ENCODE peak calls at places on chromosomes 6 and 20, in four cellular contexts. One of them, this sample, is unnamed.
A peak's percentile ranks its signal among the peaks of the same experiment; 100 is the strongest.

GRCh38 chr6:87700729-87701675 is 1.0 kb downstream of the AKIRIN2 start:
- DNase-seq in IMR-90: peak; percentile 62
- DNase-seq in sigmoid colon: no peak
- DNase-seq in DMS153: peak; percentile 60
- DNase-seq in this sample: peak; percentile 59

GRCh38 chr20:1266167-1266973 is at the start of gene SNPH:
- DNase-seq in IMR-90: peak; percentile 76
- DNase-seq in sigmoid colon: peak; percentile 91
- DNase-seq in DMS153: peak; percentile 13
- DNase-seq in this sample: peak; percentile 22

GRCh38 chr20:43843096-43843964 is 71.3 kb upstream of the TOX2 start:
- DNase-seq in IMR-90: peak; percentile 97
- DNase-seq in sigmoid colon: peak; percentile 13
- DNase-seq in DMS153: no peak
- DNase-seq in this sample: no peak

GRCh38 chr6:106069478-106069877 is 16.7 kb upstream of the PRDM1 start:
- DNase-seq in IMR-90: peak; percentile 92
- DNase-seq in sigmoid colon: no peak
- DNase-seq in DMS153: peak; percentile 88
- DNase-seq in this sample: peak; percentile 98

GRCh38 chr6:14452567-14453527 is 335.3 kb downstream of the CD83 start:
- DNase-seq in IMR-90: no peak
- DNase-seq in sigmoid colon: no peak
- DNase-seq in DMS153: no peak
- DNase-seq in this sample: no peak

GRCh38 chr20:11178946-11179654 is 505.3 kb upstream of the JAG1 start:
- DNase-seq in IMR-90: peak; percentile 88
- DNase-seq in sigmoid colon: no peak
- DNase-seq in DMS153: no peak
- DNase-seq in this sample: no peak

GRCh38 chr20:59634435-59635005 is 30.2 kb downstream of the PHACTR3 start:
- DNase-seq in IMR-90: no peak
- DNase-seq in sigmoid colon: peak; percentile 22
- DNase-seq in DMS153: no peak
- DNase-seq in this sample: no peak

GRCh38 chr20:62752671-62753501 is 43.4 kb upstream of the MRGBP start:
- DNase-seq in IMR-90: peak; percentile 50
- DNase-seq in sigmoid colon: no peak
- DNase-seq in DMS153: no peak
- DNase-seq in this sample: no peak

GRCh38 chr6:41470341-41471063 is 75.7 kb upstream of the FOXP4 start:
- DNase-seq in IMR-90: no peak
- DNase-seq in sigmoid colon: peak; percentile 80
- DNase-seq in DMS153: peak; percentile 25
- DNase-seq in this sample: no peak

GRCh38 chr6:88137915-88138314 is 28.2 kb downstream of the CNR1 start:
- DNase-seq in IMR-90: no peak
- DNase-seq in sigmoid colon: no peak
- DNase-seq in DMS153: no peak
- DNase-seq in this sample: no peak

GRCh38 chr6:42315991-42316378 is 98.3 kb upstream of the MRPS10 start:
- DNase-seq in IMR-90: peak; percentile 99
- DNase-seq in sigmoid colon: no peak
- DNase-seq in DMS153: no peak
- DNase-seq in this sample: no peak

GRCh38 chr6:5968817-5969726 is 37.7 kb downstream of the NRN1 start:
- DNase-seq in IMR-90: no peak
- DNase-seq in sigmoid colon: no peak
- DNase-seq in DMS153: peak; percentile 28
- DNase-seq in this sample: peak; percentile 71

GRCh38 chr6:90216081-90216977 is 80.3 kb downstream of the BACH2 start:
- DNase-seq in IMR-90: peak; percentile 35
- DNase-seq in sigmoid colon: no peak
- DNase-seq in DMS153: no peak
- DNase-seq in this sample: no peak

GRCh38 chr20:52532674-52533073 is 341.1 kb upstream of the ZFP64 start:
- DNase-seq in IMR-90: no peak
- DNase-seq in sigmoid colon: no peak
- DNase-seq in DMS153: no peak
- DNase-seq in this sample: peak; percentile 11

GRCh38 chr6:20069130-20069529 is 143.1 kb downstream of the MBOAT1 start:
- DNase-seq in IMR-90: no peak
- DNase-seq in sigmoid colon: no peak
- DNase-seq in DMS153: peak; percentile 86
- DNase-seq in this sample: no peak

GRCh38 chr6:66508433-66508832 is 801.4 kb upstream of the EYS start:
- DNase-seq in IMR-90: peak; percentile 20
- DNase-seq in sigmoid colon: no peak
- DNase-seq in DMS153: no peak
- DNase-seq in this sample: no peak

GRCh38 chr6:47111685-47112084 is 69.6 kb upstream of the ADGRF1 start:
- DNase-seq in IMR-90: peak; percentile 60
- DNase-seq in sigmoid colon: no peak
- DNase-seq in DMS153: no peak
- DNase-seq in this sample: no peak

GRCh38 chr6:150641398-150642139 is 41.9 kb downstream of the PLEKHG1 start:
- DNase-seq in IMR-90: no peak
- DNase-seq in sigmoid colon: no peak
- DNase-seq in DMS153: no peak
- DNase-seq in this sample: no peak

GRCh38 chr20:59790388-59790787 is 143.0 kb downstream of the SYCP2 start:
- DNase-seq in IMR-90: no peak
- DNase-seq in sigmoid colon: no peak
- DNase-seq in DMS153: no peak
- DNase-seq in this sample: no peak

GRCh38 chr20:50731930-50732690 is 730 bp downstream of the PARD6B start:
- DNase-seq in IMR-90: no peak
- DNase-seq in sigmoid colon: no peak
- DNase-seq in DMS153: no peak
- DNase-seq in this sample: no peak

GRCh38 chr6:27545271-27546046 is 72.6 kb upstream of the ZNF184 start:
- DNase-seq in IMR-90: peak; percentile 76
- DNase-seq in sigmoid colon: no peak
- DNase-seq in DMS153: no peak
- DNase-seq in this sample: no peak

GRCh38 chr6:97312241-97312640 is 29.2 kb upstream of the MMS22L start:
- DNase-seq in IMR-90: no peak
- DNase-seq in sigmoid colon: no peak
- DNase-seq in DMS153: no peak
- DNase-seq in this sample: no peak

GRCh38 chr6:25006565-25007001 is 70.8 kb upstream of the RIPOR2 start:
- DNase-seq in IMR-90: no peak
- DNase-seq in sigmoid colon: peak; percentile 73
- DNase-seq in DMS153: peak; percentile 81
- DNase-seq in this sample: peak; percentile 78

GRCh38 chr6:157405986-157406385 is 25.0 kb downstream of the ZDHHC14 start:
- DNase-seq in IMR-90: peak; percentile 57
- DNase-seq in sigmoid colon: no peak
- DNase-seq in DMS153: no peak
- DNase-seq in this sample: no peak

GRCh38 chr6:137498488-137499219 is 4.5 kb upstream of the OLIG3 start:
- DNase-seq in IMR-90: no peak
- DNase-seq in sigmoid colon: no peak
- DNase-seq in DMS153: no peak
- DNase-seq in this sample: no peak

GRCh38 chr20:62409935-62410741 is 3.1 kb upstream of the CABLES2 start:
- DNase-seq in IMR-90: no peak
- DNase-seq in sigmoid colon: peak; percentile 87
- DNase-seq in DMS153: peak; percentile 74
- DNase-seq in this sample: peak; percentile 89

GRCh38 chr20:23195635-23196034 is 109.5 kb upstream of the CD93 start:
- DNase-seq in IMR-90: no peak
- DNase-seq in sigmoid colon: no peak
- DNase-seq in DMS153: no peak
- DNase-seq in this sample: no peak

GRCh38 chr6:18166314-18167007 is 11.2 kb downstream of the KDM1B start:
- DNase-seq in IMR-90: peak; percentile 60
- DNase-seq in sigmoid colon: no peak
- DNase-seq in DMS153: no peak
- DNase-seq in this sample: no peak

GRCh38 chr20:7627734-7628663 is 312.3 kb downstream of the HAO1 start:
- DNase-seq in IMR-90: no peak
- DNase-seq in sigmoid colon: no peak
- DNase-seq in DMS153: no peak
- DNase-seq in this sample: no peak

GRCh38 chr20:49656304-49656703 is 57.4 kb downstream of the B4GALT5 start:
- DNase-seq in IMR-90: peak; percentile 65
- DNase-seq in sigmoid colon: no peak
- DNase-seq in DMS153: peak; percentile 76
- DNase-seq in this sample: peak; percentile 90

GRCh38 chr6:152587473-152587872 is 49.7 kb downstream of the SYNE1 start:
- DNase-seq in IMR-90: no peak
- DNase-seq in sigmoid colon: no peak
- DNase-seq in DMS153: no peak
- DNase-seq in this sample: no peak

GRCh38 chr6:113856571-113857564 is at the start of gene MARCKS:
- DNase-seq in IMR-90: peak; percentile 92
- DNase-seq in sigmoid colon: peak; percentile 92
- DNase-seq in DMS153: peak; percentile 89
- DNase-seq in this sample: peak; percentile 95

GRCh38 chr6:152952866-152953509 is 29.9 kb downstream of the FBXO5 start:
- DNase-seq in IMR-90: peak; percentile 63
- DNase-seq in sigmoid colon: no peak
- DNase-seq in DMS153: no peak
- DNase-seq in this sample: no peak

GRCh38 chr6:44668391-44668930 is 281.0 kb downstream of the CDC5L start:
- DNase-seq in IMR-90: no peak
- DNase-seq in sigmoid colon: no peak
- DNase-seq in DMS153: no peak
- DNase-seq in this sample: no peak

GRCh38 chr20:3392756-3393155 is 14.7 kb downstream of the DNAAF9 start:
- DNase-seq in IMR-90: no peak
- DNase-seq in sigmoid colon: no peak
- DNase-seq in DMS153: no peak
- DNase-seq in this sample: no peak

GRCh38 chr6:13447949-13448724 is 39.3 kb downstream of the GFOD1 start:
- DNase-seq in IMR-90: no peak
- DNase-seq in sigmoid colon: no peak
- DNase-seq in DMS153: no peak
- DNase-seq in this sample: no peak